ENCODE peak calls at places on chromosome X, in six cellular contexts. I is stimulated activated CD8-positive, alpha-beta memory T cell treated with anti-CD3 and anti-CD28 coated beads, Interleukin-7, amount 100 ng/mL, for 1 hour; R is HCEC 1CT; S is bronchial epithelial cell; M is PC-3; A is GM03348. Z is an unnamed sample.

GRCh38 chrX:15116900-15117299 is 153.0 kb downstream of the ASB9 start:
- DNase-seq in I (no peak), M (no peak), R (no peak), S (no peak), A (no peak), Z (no peak)

GRCh38 chrX:107429090-107429489 is 20.4 kb upstream of the FRMPD3 start:
- DNase-seq in A (no peak), I (no peak), S (peak; percentile 18), R (no peak), M (peak; percentile 37), Z (peak; percentile 36)

GRCh38 chrX:20015422-20015821 is 24.6 kb upstream of the BCLAF3 start:
- DNase-seq in I (no peak), S (no peak), A (no peak), R (no peak), M (no peak), Z (no peak)

GRCh38 chrX:28787206-28787605 is 200.0 kb downstream of the IL1RAPL1 start:
- DNase-seq in S (peak; percentile 64), M (peak; percentile 80), I (no peak), R (peak; percentile 28), A (peak; percentile 0), Z (peak; percentile 4)

GRCh38 chrX:17521871-17522693 is 147.1 kb downstream of the NHS start:
- DNase-seq in S (peak; percentile 17), I (no peak), R (peak; percentile 7), A (peak; percentile 42), M (peak; percentile 69), Z (peak; percentile 54)

GRCh38 chrX:17788956-17789562 is 51.8 kb downstream of the SCML1 start:
- DNase-seq in R (no peak), S (no peak), M (no peak), A (no peak), I (no peak), Z (no peak)

GRCh38 chrX:72079607-72080006 is 52.1 kb downstream of the RTL5 start:
- DNase-seq in I (no peak), A (no peak), S (no peak), M (no peak), R (no peak), Z (no peak)

GRCh38 chrX:71128166-71128833 is 9.9 kb downstream of the MED12 start:
- DNase-seq in A (no peak), R (peak; percentile 3), M (no peak), I (no peak), S (no peak), Z (peak; percentile 47)

GRCh38 chrX:31209005-31209612 is 137.3 kb upstream of the FTHL17 start:
- DNase-seq in A (no peak), M (no peak), S (peak; percentile 52), R (peak; percentile 36), I (no peak), Z (peak; percentile 37)

GRCh38 chrX:23694606-23695005 is 27.3 kb downstream of the PRDX4 start:
- DNase-seq in M (peak; percentile 72), S (peak; percentile 39), R (peak; percentile 15), A (peak; percentile 62), I (no peak), Z (peak; percentile 69)

GRCh38 chrX:154799554-154800348 is 5.5 kb downstream of the MPP1 start:
- DNase-seq in A (no peak), S (peak; percentile 24), M (peak; percentile 64), R (no peak), I (no peak), Z (no peak)

GRCh38 chrX:101478366-101478765 is 6.9 kb upstream of the ARMCX4 start:
- DNase-seq in A (no peak), R (no peak), S (no peak), M (no peak), I (no peak), Z (no peak)

GRCh38 chrX:95318882-95319281 is 1365.8 kb upstream of the DIAPH2 start:
- DNase-seq in R (no peak), I (no peak), S (peak; percentile 9), M (peak; percentile 14), A (peak; percentile 1), Z (peak; percentile 2)

GRCh38 chrX:155048997-155049619 is 21.8 kb downstream of the CMC4 start:
- DNase-seq in R (peak; percentile 46), A (peak; percentile 33), M (peak; percentile 57), S (peak; percentile 26), I (no peak), Z (peak; percentile 56)

GRCh38 chrX:41605144-41605543 is 83.6 kb upstream of the GPR34 start:
- DNase-seq in S (no peak), M (no peak), I (no peak), A (no peak), R (no peak), Z (peak; percentile 9)

GRCh38 chrX:152949114-152949513 is 44.8 kb downstream of the PNMA5 start:
- DNase-seq in I (no peak), M (no peak), A (no peak), R (no peak), S (no peak), Z (no peak)

GRCh38 chrX:109270580-109271484 is 211.1 kb downstream of the GUCY2F start:
- DNase-seq in I (no peak), R (no peak), M (no peak), S (peak; percentile 94), A (no peak), Z (peak; percentile 8)

GRCh38 chrX:131778269-131779218 is 234.7 kb downstream of the OR13H1 start:
- DNase-seq in A (no peak), S (no peak), I (peak; percentile 27), R (no peak), M (peak; percentile 25), Z (peak; percentile 45)

GRCh38 chrX:150482537-150483217 is 85.7 kb upstream of the MTM1 start:
- DNase-seq in M (peak; percentile 86), A (peak; percentile 21), R (peak; percentile 36), S (peak; percentile 87), I (no peak), Z (peak; percentile 82)

GRCh38 chrX:134171661-134172587 is 65.1 kb upstream of the CCDC160 start:
- DNase-seq in R (no peak), S (no peak), I (no peak), A (peak; percentile 1), M (no peak), Z (no peak)

GRCh38 chrX:153836921-153837320 is 6.6 kb upstream of the PDZD4 start:
- DNase-seq in M (no peak), S (no peak), R (no peak), A (no peak), I (no peak), Z (no peak)

GRCh38 chrX:119622356-119623232 is 16.4 kb upstream of the NKRF start:
- DNase-seq in S (no peak), M (no peak), I (no peak), R (peak; percentile 46), A (peak; percentile 52), Z (peak; percentile 2)

GRCh38 chrX:16838202-16839066 is 31.7 kb downstream of the RBBP7 start:
- DNase-seq in A (peak; percentile 64), S (peak; percentile 26), I (no peak), M (no peak), R (peak; percentile 68), Z (peak; percentile 74)

GRCh38 chrX:10574663-10575062 is 45.7 kb downstream of the MID1 start:
- DNase-seq in A (peak; percentile 14), S (peak; percentile 76), M (peak; percentile 78), I (no peak), R (peak; percentile 51), Z (peak; percentile 57)

GRCh38 chrX:79719568-79720231 is 294.9 kb upstream of the TBX22 start:
- DNase-seq in R (no peak), M (no peak), S (no peak), A (no peak), I (no peak), Z (no peak)

GRCh38 chrX:15471016-15471415 is 22.1 kb downstream of the PIR start:
- DNase-seq in M (peak; percentile 77), I (no peak), R (peak; percentile 35), A (peak; percentile 37), S (peak; percentile 56), Z (peak; percentile 63)

GRCh38 chrX:11509786-11510185 is 155.9 kb downstream of the ARHGAP6 start:
- DNase-seq in R (peak; percentile 60), A (no peak), I (no peak), S (no peak), M (peak; percentile 43), Z (peak; percentile 58)

GRCh38 chrX:111041018-111041462 is 55.0 kb upstream of the PAK3 start:
- DNase-seq in R (peak; percentile 10), S (peak; percentile 91), I (no peak), M (peak; percentile 92), A (peak; percentile 67), Z (peak; percentile 93)

GRCh38 chrX:76454456-76454927 is 27.0 kb downstream of the MAGEE1 start:
- DNase-seq in A (peak; percentile 25), M (peak; percentile 50), R (no peak), S (peak; percentile 13), I (no peak), Z (peak; percentile 11)

GRCh38 chrX:31287861-31288260 is 216.0 kb upstream of the FTHL17 start:
- DNase-seq in M (no peak), S (no peak), R (no peak), I (no peak), A (no peak), Z (no peak)

GRCh38 chrX:40106677-40107290 is 9.0 kb upstream of the BCOR start:
- DNase-seq in M (no peak), I (no peak), A (no peak), R (no peak), S (no peak), Z (no peak)

GRCh38 chrX:67544871-67545771 is 1.3 kb downstream of the AR start:
- DNase-seq in A (peak; percentile 13), S (no peak), M (no peak), I (no peak), R (peak; percentile 70), Z (peak; percentile 65)